ENCODE peak calls at places on chromosomes 11 and 22, in six cellular contexts. One of them, this sample, is unnamed.

GRCh38 chr11:69166186-69167115 is 10.7 kb downstream of the SMIM38 start:
- DNase-seq in lung microvascular endothelial cell: peak
- DNase-seq in HT-29: no peak
- DNase-seq in GM12865: peak
- DNase-seq in epithelial cell of esophagus: peak
- DNase-seq in substantia nigra: no peak
- DNase-seq in this sample: no peak

GRCh38 chr11:58880166-58880565 is 35.7 kb upstream of the GLYATL2 start:
- DNase-seq in lung microvascular endothelial cell: no peak
- DNase-seq in HT-29: no peak
- DNase-seq in GM12865: no peak
- DNase-seq in epithelial cell of esophagus: no peak
- DNase-seq in substantia nigra: no peak
- DNase-seq in this sample: no peak

GRCh38 chr11:12149672-12150225 is 39.4 kb downstream of the MICAL2 start:
- DNase-seq in lung microvascular endothelial cell: no peak
- DNase-seq in HT-29: no peak
- DNase-seq in GM12865: peak
- DNase-seq in epithelial cell of esophagus: no peak
- DNase-seq in substantia nigra: no peak
- DNase-seq in this sample: no peak

GRCh38 chr22:25942989-25943411 is 201.0 kb downstream of the MYO18B start:
- DNase-seq in lung microvascular endothelial cell: no peak
- DNase-seq in HT-29: no peak
- DNase-seq in GM12865: no peak
- DNase-seq in epithelial cell of esophagus: no peak
- DNase-seq in substantia nigra: peak
- DNase-seq in this sample: no peak

GRCh38 chr11:102530558-102530957 is at the start of gene MMP7:
- DNase-seq in lung microvascular endothelial cell: peak
- DNase-seq in HT-29: peak
- DNase-seq in GM12865: no peak
- DNase-seq in epithelial cell of esophagus: peak
- DNase-seq in substantia nigra: no peak
- DNase-seq in this sample: no peak

GRCh38 chr11:74680035-74680671 is 51.1 kb downstream of the CHRDL2 start:
- DNase-seq in lung microvascular endothelial cell: no peak
- DNase-seq in HT-29: no peak
- DNase-seq in GM12865: no peak
- DNase-seq in epithelial cell of esophagus: no peak
- DNase-seq in substantia nigra: no peak
- DNase-seq in this sample: no peak

GRCh38 chr22:44608606-44609226 is 93.3 kb upstream of the PRR5 start:
- DNase-seq in lung microvascular endothelial cell: no peak
- DNase-seq in HT-29: no peak
- DNase-seq in GM12865: no peak
- DNase-seq in epithelial cell of esophagus: no peak
- DNase-seq in substantia nigra: no peak
- DNase-seq in this sample: no peak

GRCh38 chr11:44305643-44306468 is 4.1 kb downstream of the ALX4 start:
- DNase-seq in lung microvascular endothelial cell: peak
- DNase-seq in HT-29: no peak
- DNase-seq in GM12865: peak
- DNase-seq in epithelial cell of esophagus: no peak
- DNase-seq in substantia nigra: no peak
- DNase-seq in this sample: no peak

GRCh38 chr11:121367434-121367833 is 74.9 kb downstream of the SC5D start:
- DNase-seq in lung microvascular endothelial cell: no peak
- DNase-seq in HT-29: no peak
- DNase-seq in GM12865: peak
- DNase-seq in epithelial cell of esophagus: no peak
- DNase-seq in substantia nigra: no peak
- DNase-seq in this sample: no peak

GRCh38 chr11:76322593-76323341 is 58.2 kb downstream of the THAP12 start:
- DNase-seq in lung microvascular endothelial cell: no peak
- DNase-seq in HT-29: peak
- DNase-seq in GM12865: no peak
- DNase-seq in epithelial cell of esophagus: no peak
- DNase-seq in substantia nigra: no peak
- DNase-seq in this sample: peak

GRCh38 chr11:394034-394857 is at the start of gene PKP3:
- DNase-seq in lung microvascular endothelial cell: peak
- DNase-seq in HT-29: peak
- DNase-seq in GM12865: no peak
- DNase-seq in epithelial cell of esophagus: peak
- DNase-seq in substantia nigra: no peak
- DNase-seq in this sample: no peak

GRCh38 chr11:46277313-46277622 is 194 bp upstream of the CREB3L1 start:
- DNase-seq in lung microvascular endothelial cell: no peak
- DNase-seq in HT-29: peak
- DNase-seq in GM12865: peak
- DNase-seq in epithelial cell of esophagus: no peak
- DNase-seq in substantia nigra: no peak
- DNase-seq in this sample: no peak

GRCh38 chr11:43567396-43567975 is 113.1 kb upstream of the HSD17B12 start:
- DNase-seq in lung microvascular endothelial cell: peak
- DNase-seq in HT-29: peak
- DNase-seq in GM12865: peak
- DNase-seq in epithelial cell of esophagus: peak
- DNase-seq in substantia nigra: no peak
- DNase-seq in this sample: no peak

GRCh38 chr11:117600261-117600783 is 196.7 kb downstream of the DSCAML1 start:
- DNase-seq in lung microvascular endothelial cell: no peak
- DNase-seq in HT-29: no peak
- DNase-seq in GM12865: no peak
- DNase-seq in epithelial cell of esophagus: no peak
- DNase-seq in substantia nigra: peak
- DNase-seq in this sample: no peak

GRCh38 chr11:47961383-47961782 is 19.0 kb upstream of the PTPRJ start:
- DNase-seq in lung microvascular endothelial cell: no peak
- DNase-seq in HT-29: peak
- DNase-seq in GM12865: no peak
- DNase-seq in epithelial cell of esophagus: no peak
- DNase-seq in substantia nigra: no peak
- DNase-seq in this sample: no peak

GRCh38 chr11:79427126-79427525 is 13.7 kb downstream of the TENM4 start:
- DNase-seq in lung microvascular endothelial cell: no peak
- DNase-seq in HT-29: no peak
- DNase-seq in GM12865: no peak
- DNase-seq in epithelial cell of esophagus: no peak
- DNase-seq in substantia nigra: no peak
- DNase-seq in this sample: no peak

GRCh38 chr11:132874638-132875037 is 657.7 kb downstream of the OPCML start:
- DNase-seq in lung microvascular endothelial cell: no peak
- DNase-seq in HT-29: peak
- DNase-seq in GM12865: no peak
- DNase-seq in epithelial cell of esophagus: peak
- DNase-seq in substantia nigra: no peak
- DNase-seq in this sample: no peak

GRCh38 chr11:87134524-87135106 is 96.9 kb downstream of the TMEM135 start:
- DNase-seq in lung microvascular endothelial cell: no peak
- DNase-seq in HT-29: no peak
- DNase-seq in GM12865: no peak
- DNase-seq in epithelial cell of esophagus: no peak
- DNase-seq in substantia nigra: no peak
- DNase-seq in this sample: no peak

GRCh38 chr11:95371147-95371546 is 140.1 kb upstream of the SESN3 start:
- DNase-seq in lung microvascular endothelial cell: no peak
- DNase-seq in HT-29: no peak
- DNase-seq in GM12865: no peak
- DNase-seq in epithelial cell of esophagus: no peak
- DNase-seq in substantia nigra: no peak
- DNase-seq in this sample: no peak

GRCh38 chr22:47073101-47073500 is 310.7 kb downstream of the TBC1D22A start:
- DNase-seq in lung microvascular endothelial cell: no peak
- DNase-seq in HT-29: no peak
- DNase-seq in GM12865: no peak
- DNase-seq in epithelial cell of esophagus: no peak
- DNase-seq in substantia nigra: no peak
- DNase-seq in this sample: no peak

GRCh38 chr11:92224394-92225205 is at the start of gene FAT3:
- DNase-seq in lung microvascular endothelial cell: no peak
- DNase-seq in HT-29: no peak
- DNase-seq in GM12865: no peak
- DNase-seq in epithelial cell of esophagus: peak
- DNase-seq in substantia nigra: no peak
- DNase-seq in this sample: peak

GRCh38 chr11:116505466-116506247 is 267.1 kb downstream of the BUD13 start:
- DNase-seq in lung microvascular endothelial cell: no peak
- DNase-seq in HT-29: no peak
- DNase-seq in GM12865: no peak
- DNase-seq in epithelial cell of esophagus: no peak
- DNase-seq in substantia nigra: no peak
- DNase-seq in this sample: no peak

GRCh38 chr11:88183233-88183632 is 8.0 kb upstream of the RAB38 start:
- DNase-seq in lung microvascular endothelial cell: no peak
- DNase-seq in HT-29: peak
- DNase-seq in GM12865: no peak
- DNase-seq in epithelial cell of esophagus: peak
- DNase-seq in substantia nigra: no peak
- DNase-seq in this sample: no peak

GRCh38 chr11:95067042-95067827 is 516 bp downstream of the SRSF8 start:
- DNase-seq in lung microvascular endothelial cell: peak
- DNase-seq in HT-29: peak
- DNase-seq in GM12865: peak
- DNase-seq in epithelial cell of esophagus: peak
- DNase-seq in substantia nigra: peak
- DNase-seq in this sample: peak

GRCh38 chr11:70804174-70804855 is 406.0 kb downstream of the CTTN start:
- DNase-seq in lung microvascular endothelial cell: no peak
- DNase-seq in HT-29: no peak
- DNase-seq in GM12865: no peak
- DNase-seq in epithelial cell of esophagus: no peak
- DNase-seq in substantia nigra: no peak
- DNase-seq in this sample: no peak

GRCh38 chr11:124717786-124718634 is 21.7 kb upstream of the NRGN start:
- DNase-seq in lung microvascular endothelial cell: peak
- DNase-seq in HT-29: no peak
- DNase-seq in GM12865: no peak
- DNase-seq in epithelial cell of esophagus: peak
- DNase-seq in substantia nigra: no peak
- DNase-seq in this sample: peak

GRCh38 chr22:32754413-32755041 is 47.0 kb upstream of the TIMP3 start:
- DNase-seq in lung microvascular endothelial cell: no peak
- DNase-seq in HT-29: peak
- DNase-seq in GM12865: no peak
- DNase-seq in epithelial cell of esophagus: peak
- DNase-seq in substantia nigra: no peak
- DNase-seq in this sample: no peak

GRCh38 chr11:79594839-79595238 is 154.0 kb upstream of the TENM4 start:
- DNase-seq in lung microvascular endothelial cell: no peak
- DNase-seq in HT-29: no peak
- DNase-seq in GM12865: no peak
- DNase-seq in epithelial cell of esophagus: no peak
- DNase-seq in substantia nigra: no peak
- DNase-seq in this sample: no peak

GRCh38 chr11:111528557-111528956 is 12.0 kb upstream of the LAYN start:
- DNase-seq in lung microvascular endothelial cell: no peak
- DNase-seq in HT-29: peak
- DNase-seq in GM12865: peak
- DNase-seq in epithelial cell of esophagus: no peak
- DNase-seq in substantia nigra: no peak
- DNase-seq in this sample: no peak

GRCh38 chr22:50696799-50697561 is 24.4 kb downstream of the SHANK3 start:
- DNase-seq in lung microvascular endothelial cell: no peak
- DNase-seq in HT-29: no peak
- DNase-seq in GM12865: no peak
- DNase-seq in epithelial cell of esophagus: peak
- DNase-seq in substantia nigra: no peak
- DNase-seq in this sample: peak

GRCh38 chr22:43533656-43534428 is 122.0 kb downstream of the MPPED1 start:
- DNase-seq in lung microvascular endothelial cell: no peak
- DNase-seq in HT-29: no peak
- DNase-seq in GM12865: no peak
- DNase-seq in epithelial cell of esophagus: no peak
- DNase-seq in substantia nigra: no peak
- DNase-seq in this sample: no peak

GRCh38 chr11:59666969-59667368 is 1.9 kb downstream of the PATL1 start:
- DNase-seq in lung microvascular endothelial cell: no peak
- DNase-seq in HT-29: no peak
- DNase-seq in GM12865: no peak
- DNase-seq in epithelial cell of esophagus: no peak
- DNase-seq in substantia nigra: no peak
- DNase-seq in this sample: no peak